ENCODE peak calls at places on chromosomes 2 and 18, in seven cellular contexts. K is mesendoderm, I is H9, J is IMR-90, A is mesenchymal stem cell, U is trophoblast cell, Z is H1. G is an unnamed sample.

GRCh38 chr2:27347641-27348040 is 8.9 kb downstream of the GTF3C2 start:
- DNase-seq in K (no peak), I (no peak), J (no peak), A (no peak), U (no peak), Z (no peak), G (no peak)

GRCh38 chr2:67840460-67841068 is 222.2 kb downstream of the C1D start:
- DNase-seq in K (peak; percentile 75), I (peak; percentile 74), J (peak; percentile 82), A (peak; percentile 70), U (peak; percentile 56), Z (peak; percentile 68), G (peak; percentile 36)

GRCh38 chr2:70690846-70691245 is 77.2 kb downstream of the ADD2 start:
- DNase-seq in K (no peak), I (peak; percentile 10), J (no peak), A (no peak), U (no peak), Z (no peak), G (no peak)

GRCh38 chr2:48482313-48482712 is 47.6 kb upstream of the STON1 start:
- DNase-seq in K (no peak), I (no peak), J (peak; percentile 88), A (no peak), U (no peak), Z (no peak), G (no peak)

GRCh38 chr2:216098687-216099334 is 10.3 kb upstream of the XRCC5 start:
- DNase-seq in K (no peak), I (no peak), J (no peak), A (no peak), U (no peak), Z (no peak), G (no peak)

GRCh38 chr2:104857262-104858221 is 3.6 kb downstream of the POU3F3 start:
- DNase-seq in K (peak; percentile 53), I (peak; percentile 51), J (no peak), A (no peak), U (no peak), Z (peak; percentile 68), G (no peak)

GRCh38 chr2:96105152-96105915 is 11.0 kb downstream of the ADRA2B start:
- DNase-seq in K (no peak), I (no peak), J (no peak), A (no peak), U (no peak), Z (peak; percentile 30), G (no peak)

GRCh38 chr2:134465228-134465627 is 211.4 kb downstream of the MGAT5 start:
- DNase-seq in K (no peak), I (no peak), J (no peak), A (no peak), U (no peak), Z (peak; percentile 23), G (no peak)

GRCh38 chr2:109098251-109098920 is 30.6 kb upstream of the SH3RF3 start:
- DNase-seq in K (peak; percentile 60), I (no peak), J (peak; percentile 23), A (no peak), U (no peak), Z (no peak), G (no peak)

GRCh38 chr18:61322265-61322873 is 10.9 kb upstream of the CDH20 start:
- DNase-seq in K (peak; percentile 80), I (peak; percentile 80), J (peak; percentile 33), A (peak; percentile 37), U (peak; percentile 27), Z (peak; percentile 92), G (peak; percentile 59)

GRCh38 chr18:24504401-24504800 is 44.0 kb downstream of the HRH4 start:
- DNase-seq in K (no peak), I (no peak), J (no peak), A (no peak), U (no peak), Z (no peak), G (no peak)

GRCh38 chr2:190563109-190563508 is 28.6 kb upstream of the NEMP2 start:
- DNase-seq in K (no peak), I (no peak), J (no peak), A (no peak), U (no peak), Z (no peak), G (no peak)

GRCh38 chr18:61743775-61744531 is 148.9 kb downstream of the RNF152 start:
- DNase-seq in K (peak; percentile 81), I (no peak), J (peak; percentile 46), A (peak; percentile 15), U (no peak), Z (no peak), G (no peak)

GRCh38 chr2:69138793-69139510 is 126.0 kb downstream of the ANTXR1 start:
- DNase-seq in K (peak; percentile 61), I (no peak), J (peak; percentile 88), A (peak; percentile 75), U (peak; percentile 45), Z (no peak), G (no peak)

GRCh38 chr2:118954297-118955060 is 12.5 kb downstream of the MARCO start:
- DNase-seq in K (no peak), I (no peak), J (no peak), A (no peak), U (no peak), Z (no peak), G (no peak)

GRCh38 chr2:222791946-222792649 is 68.7 kb upstream of the ACSL3 start:
- DNase-seq in K (no peak), I (no peak), J (no peak), A (no peak), U (no peak), Z (no peak), G (no peak)

GRCh38 chr2:189654641-189655040 is 6.6 kb upstream of the ASNSD1 start:
- DNase-seq in K (no peak), I (no peak), J (no peak), A (peak; percentile 53), U (no peak), Z (no peak), G (no peak)

GRCh38 chr2:53886406-53887280 is 26.9 kb upstream of the GPR75 start:
- DNase-seq in K (no peak), I (no peak), J (no peak), A (no peak), U (no peak), Z (no peak), G (no peak)

GRCh38 chr2:10720983-10721343 is 467 bp upstream of the ATP6V1C2 start:
- DNase-seq in K (no peak), I (peak; percentile 41), J (no peak), A (no peak), U (no peak), Z (no peak), G (no peak)

GRCh38 chr2:10722252-10722825 is 909 bp downstream of the ATP6V1C2 start:
- DNase-seq in K (no peak), I (no peak), J (no peak), A (no peak), U (no peak), Z (no peak), G (no peak)

GRCh38 chr2:10717630-10718029 is 3.8 kb upstream of the ATP6V1C2 start:
- DNase-seq in K (no peak), I (no peak), J (peak; percentile 61), A (no peak), U (no peak), Z (no peak), G (no peak)

GRCh38 chr2:10721344-10722251 is at the start of gene ATP6V1C2:
- DNase-seq in K (peak; percentile 30), I (peak; percentile 67), J (no peak), A (no peak), U (peak; percentile 28), Z (peak; percentile 78), G (peak; percentile 64)

GRCh38 chr2:10720306-10720705 is 1.1 kb upstream of the ATP6V1C2 start:
- DNase-seq in K (no peak), I (no peak), J (no peak), A (no peak), U (peak; percentile 41), Z (no peak), G (no peak)
- H3K27me3 ChIP-seq in K (peaks cover 40% of the 10 kb centered on the region), I (peaks cover 36% of the 10 kb centered on the region), J (peaks cover 51% of the 10 kb centered on the region), A (peaks cover 39% of the 10 kb centered on the region), U (peaks cover 25% of the 10 kb centered on the region), Z (peaks cover 32% of the 10 kb centered on the region), G (peaks cover 24% of the 10 kb centered on the region)

DNA sequence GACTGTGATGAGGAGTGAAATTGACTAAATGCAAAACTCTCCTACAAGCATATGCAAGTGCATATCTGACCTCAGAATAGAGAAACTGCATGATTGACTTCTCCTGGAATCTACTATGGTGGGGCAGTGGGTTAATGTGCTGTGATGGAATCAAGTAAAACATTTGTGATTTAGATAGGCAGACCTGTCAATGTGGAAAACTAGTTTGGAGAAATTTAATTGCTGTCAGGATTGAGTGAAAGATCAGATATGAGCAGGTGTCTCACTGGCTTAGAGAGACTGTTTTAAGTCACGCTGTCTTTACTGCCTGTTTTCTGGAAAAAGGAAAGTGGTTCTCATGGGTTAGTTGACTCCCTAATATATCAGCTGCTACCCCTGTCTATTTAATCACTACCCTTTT is 881.0 kb upstream of the CNTNAP5 start:
- DNase-seq in K (no peak), I (no peak), J (no peak), A (no peak), U (no peak), Z (no peak), G (no peak)
- H2BK5ac ChIP-seq in K (no peak overlapping the region), I (no peak overlapping the region), J (no peak overlapping the region), A (no peak overlapping the region), U (no peak overlapping the region), Z (no peak overlapping the region), G (no peak overlapping the region)

GRCh38 chr2:8643996-8644356 is 37.9 kb upstream of the ID2 start:
- DNase-seq in K (no peak), I (no peak), J (no peak), A (no peak), U (no peak), Z (no peak), G (no peak)
- H3K27me3 ChIP-seq in K (no peaks in the 10 kb centered on the region), I (no peaks in the 10 kb centered on the region), J (no peaks in the 10 kb centered on the region), A (no peaks in the 10 kb centered on the region), U (no peaks in the 10 kb centered on the region), Z (peaks cover 1% of the 10 kb centered on the region), G (no peaks in the 10 kb centered on the region)

GRCh38 chr18:59515147-59515546 is 156.1 kb upstream of the LMAN1 start:
- DNase-seq in K (no peak), I (no peak), J (no peak), A (no peak), U (no peak), Z (no peak), G (no peak)

GRCh38 chr18:59516356-59517155 is 157.5 kb upstream of the LMAN1 start:
- DNase-seq in K (peak; percentile 97), I (no peak), J (peak; percentile 92), A (peak; percentile 82), U (peak; percentile 72), Z (no peak), G (peak; percentile 27)

GRCh38 chr18:59517446-59518171 is 158.5 kb upstream of the LMAN1 start:
- DNase-seq in K (peak; percentile 45), I (no peak), J (peak; percentile 33), A (peak; percentile 28), U (no peak), Z (peak; percentile 59), G (peak; percentile 32)

GRCh38 chr18:59518705-59519104 is 159.6 kb upstream of the LMAN1 start:
- DNase-seq in K (no peak), I (no peak), J (no peak), A (no peak), U (no peak), Z (no peak), G (no peak)

DNA sequence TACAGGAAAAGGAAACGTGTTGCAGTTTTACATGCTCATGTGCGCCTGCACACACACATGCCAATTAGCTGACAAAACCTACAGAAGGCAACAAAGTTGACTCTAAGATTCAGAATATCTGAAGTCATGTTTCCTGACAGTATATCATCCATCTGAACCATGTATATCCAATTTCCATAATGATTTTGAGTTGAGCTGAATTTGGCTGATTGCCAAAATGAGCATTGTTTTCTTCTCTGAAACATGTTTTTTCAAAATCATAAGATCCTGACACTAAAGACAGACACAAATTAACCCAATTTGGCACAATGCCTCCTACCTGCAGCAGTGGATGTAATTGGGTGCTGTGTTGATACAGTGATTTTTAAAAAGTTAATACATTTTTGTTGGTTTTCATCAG is 161.5 kb upstream of the LMAN1 start:
- DNase-seq in K (no peak), I (no peak), J (no peak), A (no peak), U (no peak), Z (no peak), G (no peak)
- H2BK5ac ChIP-seq in K (no peak overlapping the region), I (no peak overlapping the region), J (no peak overlapping the region), A (no peak overlapping the region), U (no peak overlapping the region), Z (no peak overlapping the region), G (no peak overlapping the region)